ENCODE peak calls at places on chromosomes 13 and 19, in four cellular contexts. V, O, H and K are unnamed samples.
A peak's percentile ranks its signal among the peaks of the same experiment; 100 is the strongest.

GRCh38 chr19:47429140-47429793 is 9.9 kb upstream of the MEIS3 start:
- DNase-seq in V (no peak), O (no peak), H (no peak), K (no peak)

GRCh38 chr13:50494110-50494509 is 349.4 kb downstream of the DLEU7 start:
- DNase-seq in V (no peak), O (no peak), H (no peak), K (no peak)

GRCh38 chr19:35262101-35262761 is 6.5 kb upstream of the USF2 start:
- DNase-seq in V (no peak), O (no peak), H (no peak), K (no peak)

GRCh38 chr19:12769689-12770088 is 5.7 kb downstream of the HOOK2 start:
- DNase-seq in V (no peak), O (peak; percentile 80), H (no peak), K (no peak)

GRCh38 chr13:48066310-48066989 is 28.5 kb downstream of the MED4 start:
- DNase-seq in V (no peak), O (no peak), H (no peak), K (peak; percentile 25)

GRCh38 chr13:49560270-49561063 is 24.9 kb downstream of the RCBTB1 start:
- DNase-seq in V (no peak), O (peak; percentile 31), H (no peak), K (no peak)

GRCh38 chr13:45928843-45929242 is 77.3 kb upstream of the SIAH3 start:
- DNase-seq in V (no peak), O (no peak), H (no peak), K (no peak)

GRCh38 chr13:114124921-114125320 is 7.5 kb downstream of the RASA3 start:
- DNase-seq in V (no peak), O (no peak), H (no peak), K (no peak)

GRCh38 chr19:3500429-3501101 is at the start of gene DOHH:
- DNase-seq in V (peak; percentile 93), O (peak; percentile 96), H (peak; percentile 96), K (peak; percentile 98)

GRCh38 chr13:28854657-28855056 is 34.5 kb downstream of the MTUS2 start:
- DNase-seq in V (no peak), O (no peak), H (no peak), K (no peak)

GRCh38 chr13:39317284-39317683 is 279.0 kb downstream of the NHLRC3 start:
- DNase-seq in V (peak; percentile 61), O (no peak), H (no peak), K (no peak)

GRCh38 chr19:33703438-33703750 is 81.6 kb downstream of the CHST8 start:
- DNase-seq in V (no peak), O (peak; percentile 15), H (peak; percentile 5), K (no peak)

GRCh38 chr13:46893820-46894533 is 2.9 kb downstream of the HTR2A start:
- DNase-seq in V (peak; percentile 58), O (peak; percentile 69), H (peak; percentile 88), K (no peak)

GRCh38 chr19:7874080-7874856 is at the start of gene PRR36:
- DNase-seq in V (no peak), O (peak; percentile 84), H (peak; percentile 93), K (no peak)

GRCh38 chr13:93680329-93680728 is 453.7 kb downstream of the GPC6 start:
- DNase-seq in V (no peak), O (no peak), H (no peak), K (no peak)

GRCh38 chr13:40503966-40504591 is 162.4 kb downstream of the FOXO1 start:
- DNase-seq in V (no peak), O (no peak), H (no peak), K (no peak)

GRCh38 chr19:4267101-4267900 is 11.8 kb upstream of the SHD start:
- DNase-seq in V (peak; percentile 34), O (peak; percentile 37), H (peak; percentile 89), K (no peak)

GRCh38 chr13:72304121-72304745 is 423.2 kb downstream of the MZT1 start:
- DNase-seq in V (no peak), O (no peak), H (no peak), K (no peak)

GRCh38 chr19:8361921-8362793 is 1.8 kb upstream of the ANGPTL4 start:
- DNase-seq in V (peak; percentile 97), O (peak; percentile 97), H (peak; percentile 84), K (no peak)

GRCh38 chr13:92967923-92968322 is 258.7 kb upstream of the GPC6 start:
- DNase-seq in V (no peak), O (no peak), H (no peak), K (no peak)

GRCh38 chr13:21081926-21082325 is 20.5 kb upstream of the LATS2 start:
- DNase-seq in V (no peak), O (no peak), H (no peak), K (no peak)

DNA sequence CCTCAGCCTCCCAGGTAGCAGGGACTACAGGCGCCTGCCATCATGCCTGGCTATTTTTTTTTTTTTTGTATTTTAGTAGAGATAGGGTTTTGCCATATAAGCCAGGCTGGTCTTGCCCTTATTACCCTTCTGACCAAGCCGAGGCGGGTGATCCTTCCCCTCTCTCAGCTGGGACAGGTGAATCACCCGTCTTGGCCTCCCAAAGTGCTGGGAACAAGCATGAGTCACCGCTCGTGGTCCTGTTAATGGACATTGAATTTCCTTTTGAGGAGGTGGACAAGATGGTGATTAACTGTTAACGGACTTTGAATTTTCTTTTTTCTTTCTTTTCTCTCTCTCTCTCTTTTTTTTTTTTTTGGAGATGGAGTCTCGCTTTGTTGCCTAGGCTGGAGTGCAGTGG is 10.6 kb downstream of the CD70 start:
- DNase-seq in V (no peak), O (peak; percentile 34), H (no peak), K (no peak)
- H3K4me3 ChIP-seq in V (no peak overlapping the region), O (no peak overlapping the region), H (no peak overlapping the region), K (no peak overlapping the region)

GRCh38 chr13:112210401-112210800 is 143.5 kb downstream of the SOX1 start:
- DNase-seq in V (no peak), O (no peak), H (no peak), K (no peak)
- H3K4me3 ChIP-seq in V (no peak overlapping the region), O (no peak overlapping the region), H (no peak overlapping the region), K (no peak overlapping the region)

GRCh38 chr13:64958106-64958505 is 2272.0 kb downstream of the PCDH9 start:
- DNase-seq in V (no peak), O (no peak), H (no peak), K (no peak)
- H3K4me3 ChIP-seq in V (no peak overlapping the region), O (no peak overlapping the region), H (no peak overlapping the region), K (no peak overlapping the region)

GRCh38 chr19:38425810-38426466 is at the start of gene RASGRP4:
- DNase-seq in V (peak; percentile 25), O (peak; percentile 49), H (no peak), K (no peak)
- H3K4me3 ChIP-seq in V (peak within 1 kb of the TSS; percentile 26), O (no peak within 1 kb of the TSS), H (no peak within 1 kb of the TSS), K (no peak within 1 kb of the TSS)

GRCh38 chr19:48512504-48513288 is 1.1 kb upstream of the LMTK3 start:
- DNase-seq in V (no peak), O (no peak), H (no peak), K (no peak)
- H3K4me3 ChIP-seq in V (no peak overlapping the region), O (no peak overlapping the region), H (peak overlapping the region; percentile 58), K (peak overlapping the region; percentile 60)